ENCODE peak calls at places on chromosomes 6 and 20, in five cellular contexts. E, T, U, Y and I are unnamed samples.
A peak's percentile ranks its signal among the peaks of the same experiment; 100 is the strongest.

GRCh38 chr6:22141271-22141745 is 155.5 kb downstream of the PRL start:
- DNase-seq in E (no peak), U (no peak), T (no peak), Y (no peak), I (peak; percentile 17)

GRCh38 chr6:76003686-76004085 is 68.8 kb downstream of the IMPG1 start:
- DNase-seq in E (no peak), Y (no peak), T (no peak), U (no peak), I (no peak)

GRCh38 chr6:151475653-151476523 is 17.9 kb upstream of the CCDC170 start:
- DNase-seq in E (peak; percentile 56), T (peak; percentile 60), U (peak; percentile 36), Y (peak; percentile 44), I (peak; percentile 54)

GRCh38 chr6:7993399-7993798 is 70.8 kb downstream of the BLOC1S5 start:
- DNase-seq in E (no peak), U (no peak), Y (no peak), T (no peak), I (no peak)

GRCh38 chr6:36327226-36328009 is 9.3 kb downstream of the BNIP5 start:
- DNase-seq in E (no peak), U (no peak), T (no peak), Y (no peak), I (no peak)

GRCh38 chr6:165922309-165922794 is 245.3 kb downstream of the TBXT start:
- DNase-seq in E (peak; percentile 20), U (peak; percentile 45), Y (no peak), T (no peak), I (peak; percentile 3)

GRCh38 chr20:1801551-1801950 is 93.7 kb upstream of the SIRPA start:
- DNase-seq in U (no peak), E (no peak), T (no peak), Y (no peak), I (no peak)

GRCh38 chr6:85002847-85003246 is 238.4 kb upstream of the TBX18 start:
- DNase-seq in E (no peak), T (no peak), Y (no peak), U (no peak), I (no peak)

GRCh38 chr6:563863-564262 is 93.0 kb downstream of the HUS1B start:
- DNase-seq in Y (no peak), E (no peak), U (no peak), T (no peak), I (no peak)

GRCh38 chr6:97399208-97399607 is 116.2 kb upstream of the MMS22L start:
- DNase-seq in T (no peak), U (no peak), E (no peak), Y (no peak), I (no peak)

GRCh38 chr6:120108061-120108795 is 758.7 kb upstream of the MAN1A1 start:
- DNase-seq in U (no peak), E (no peak), Y (no peak), T (no peak), I (peak; percentile 1)

GRCh38 chr6:3425574-3425973 is 31.3 kb downstream of the SLC22A23 start:
- DNase-seq in T (no peak), Y (no peak), E (no peak), U (no peak), I (no peak)

GRCh38 chr6:20319520-20320357 is 81.9 kb upstream of the E2F3 start:
- DNase-seq in U (no peak), T (peak; percentile 70), Y (peak; percentile 91), E (peak; percentile 97), I (no peak)

GRCh38 chr20:23228912-23229311 is 121.7 kb upstream of the NXT1 start:
- DNase-seq in U (peak; percentile 77), E (no peak), Y (no peak), T (no peak), I (peak; percentile 14)